ENCODE peak calls at places on chromosomes 3 and 15, in five cellular contexts. W is colonic mucosa, N is fibroblast of pulmonary artery, A is IMR-90, R is astrocyte of the spinal cord. D is an unnamed sample.

GRCh38 chr3:99895106-99895705 is 77.5 kb downstream of the CMSS1 start:
- DNase-seq in W (no peak), N (no peak), A (peak), R (no peak), D (no peak)

GRCh38 chr3:35648347-35648746 is 9.0 kb downstream of the ARPP21 start:
- DNase-seq in W (no peak), N (peak), A (peak), R (peak), D (no peak)

GRCh38 chr3:12875857-12876451 is 34.6 kb upstream of the RPL32 start:
- DNase-seq in W (peak), N (no peak), A (no peak), R (no peak), D (peak)

GRCh38 chr15:68482246-68482645 is 50.3 kb upstream of the ITGA11 start:
- DNase-seq in W (no peak), N (no peak), A (no peak), R (no peak), D (no peak)

GRCh38 chr3:18208856-18209255 is 216.3 kb downstream of the SATB1 start:
- DNase-seq in W (no peak), N (no peak), A (no peak), R (no peak), D (no peak)

GRCh38 chr15:29821416-29822099 is 710 bp downstream of the TJP1 start:
- DNase-seq in W (peak), N (peak), A (peak), R (peak), D (peak)

GRCh38 chr3:109729111-109729510 is 391.8 kb upstream of the DPPA4 start:
- DNase-seq in W (no peak), N (peak), A (peak), R (no peak), D (no peak)

GRCh38 chr3:58351920-58352319 is 19.2 kb downstream of the PXK start:
- DNase-seq in W (no peak), N (no peak), A (no peak), R (no peak), D (peak)

GRCh38 chr3:61819861-61820260 is 258.5 kb downstream of the PTPRG start:
- DNase-seq in W (no peak), N (no peak), A (peak), R (no peak), D (no peak)

GRCh38 chr15:92954578-92954977 is 54.5 kb downstream of the CHD2 start:
- DNase-seq in W (no peak), N (no peak), A (no peak), R (no peak), D (no peak)

GRCh38 chr3:113844622-113845222 is 6.1 kb downstream of the GRAMD1C start:
- DNase-seq in W (no peak), N (peak), A (peak), R (peak), D (no peak)

GRCh38 chr15:51798281-51798680 is 31.2 kb upstream of the TMOD3 start:
- DNase-seq in W (no peak), N (no peak), A (no peak), R (no peak), D (no peak)

GRCh38 chr15:85408270-85408746 is 27.9 kb downstream of the AKAP13 start:
- DNase-seq in W (no peak), N (no peak), A (no peak), R (no peak), D (no peak)

GRCh38 chr3:46096336-46096735 is 69.1 kb upstream of the XCR1 start:
- DNase-seq in W (no peak), N (no peak), A (no peak), R (no peak), D (no peak)

GRCh38 chr3:73080201-73080966 is 18.9 kb downstream of the EBLN2 start:
- DNase-seq in W (no peak), N (peak), A (no peak), R (no peak), D (peak)

GRCh38 chr3:99678926-99679325 is 40.5 kb downstream of the COL8A1 start:
- DNase-seq in W (no peak), N (no peak), A (no peak), R (no peak), D (no peak)

GRCh38 chr3:71784914-71785593 is at the start of gene PROK2:
- DNase-seq in W (no peak), N (no peak), A (no peak), R (no peak), D (peak)

GRCh38 chr3:98114264-98114663 is 16.3 kb upstream of the OR5H1 start:
- DNase-seq in W (no peak), N (no peak), A (no peak), R (no peak), D (no peak)
- TF ChIP-seq CTCF in W (no peak), N (no peak), A (no peak), R (no peak), D (no peak)

GRCh38 chr3:20042331-20042730 is 2.1 kb downstream of the KAT2B start:
- DNase-seq in W (no peak), N (no peak), A (no peak), R (no peak), D (no peak)

GRCh38 chr3:20039765-20040475 is at the start of gene KAT2B:
- DNase-seq in W (peak), N (peak), A (peak), R (peak), D (peak)

GRCh38 chr3:20041197-20041780 is 1.0 kb downstream of the KAT2B start:
- DNase-seq in W (peak), N (peak), A (peak), R (peak), D (peak)

GRCh38 chr3:20039082-20039764 is 1.0 kb upstream of the KAT2B start:
- DNase-seq in W (no peak), N (no peak), A (no peak), R (no peak), D (no peak)

DNA sequence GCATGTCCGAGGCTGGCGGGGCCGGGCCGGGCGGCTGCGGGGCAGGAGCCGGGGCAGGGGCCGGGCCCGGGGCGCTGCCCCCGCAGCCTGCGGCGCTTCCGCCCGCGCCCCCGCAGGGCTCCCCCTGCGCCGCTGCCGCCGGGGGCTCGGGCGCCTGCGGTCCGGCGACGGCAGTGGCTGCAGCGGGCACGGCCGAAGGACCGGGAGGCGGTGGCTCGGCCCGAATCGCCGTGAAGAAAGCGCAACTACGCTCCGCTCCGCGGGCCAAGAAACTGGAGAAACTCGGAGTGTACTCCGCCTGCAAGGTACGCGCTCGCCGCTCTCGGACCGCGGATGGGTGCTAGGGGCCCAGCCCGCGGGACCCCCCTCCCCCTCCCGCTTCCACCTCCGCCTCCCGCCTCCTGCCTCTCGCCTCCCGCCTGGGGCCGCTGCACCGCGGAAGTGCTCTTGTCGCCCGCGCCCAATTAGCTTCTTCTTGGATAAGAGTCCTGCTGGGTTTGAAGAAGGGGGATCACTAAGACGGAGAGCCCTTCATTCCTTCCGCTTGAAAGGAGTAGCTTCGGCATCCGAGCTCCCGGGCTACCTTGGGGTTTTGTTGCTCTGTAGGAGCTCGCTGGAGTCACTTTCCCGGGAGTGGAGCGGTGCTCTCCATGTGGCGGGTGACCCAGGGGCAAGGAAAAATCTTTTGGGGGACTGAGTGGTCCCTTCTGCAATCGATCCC is 390 bp downstream of the KAT2B start:
- DNase-seq in W (peak), N (peak), A (peak), R (peak), D (peak)
- TF ChIP-seq CTCF in W (no peak), N (no peak), A (no peak), R (peak), D (no peak)

DNA sequence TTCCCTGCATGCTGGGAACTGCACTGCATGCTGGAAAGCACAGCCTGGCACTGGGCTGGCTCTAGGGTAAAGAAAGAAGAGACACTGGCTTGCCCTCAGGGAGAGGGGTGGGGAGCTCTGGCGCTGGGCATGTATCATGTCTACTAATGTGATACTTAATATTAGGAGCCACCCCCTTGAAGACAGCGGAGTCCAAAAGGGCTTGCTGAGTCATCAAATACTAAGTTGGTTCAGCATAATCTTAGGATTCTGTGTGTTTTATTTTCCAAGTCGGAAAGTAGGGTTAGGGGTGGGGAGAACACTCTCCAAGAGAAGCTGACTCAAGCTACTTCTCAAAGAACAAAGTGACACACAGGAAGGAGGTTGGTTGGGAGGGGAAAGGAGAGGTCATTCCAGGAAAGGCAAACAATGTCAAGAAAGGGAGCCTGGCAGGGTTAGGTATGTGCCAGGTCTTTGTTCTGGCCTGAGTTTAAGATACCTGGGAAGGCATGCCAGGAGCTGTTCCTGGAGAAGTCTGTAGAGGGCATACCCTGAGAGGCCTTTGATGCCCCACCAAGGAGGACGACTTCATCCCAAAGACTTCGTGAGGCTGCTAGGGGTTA is 237.8 kb upstream of the NR2E3 start:
- DNase-seq in W (no peak), N (peak), A (no peak), R (peak), D (no peak)
- TF ChIP-seq CTCF in W (no peak), N (peak), A (peak), R (peak), D (no peak)

GRCh38 chr3:50299929-50300680 is 900 bp upstream of the HYAL3 start:
- DNase-seq in W (peak), N (peak), A (peak), R (no peak), D (no peak)

GRCh38 chr3:50304601-50305000 is 1.2 kb upstream of the HYAL1 start:
- DNase-seq in W (no peak), N (no peak), A (peak), R (peak), D (no peak)

GRCh38 chr3:50302095-50303037 is 1.0 kb downstream of the HYAL1 start:
- DNase-seq in W (no peak), N (no peak), A (no peak), R (no peak), D (no peak)

GRCh38 chr3:50300681-50301254 is 1.6 kb upstream of the HYAL3 start:
- DNase-seq in W (no peak), N (no peak), A (no peak), R (no peak), D (no peak)

DNA sequence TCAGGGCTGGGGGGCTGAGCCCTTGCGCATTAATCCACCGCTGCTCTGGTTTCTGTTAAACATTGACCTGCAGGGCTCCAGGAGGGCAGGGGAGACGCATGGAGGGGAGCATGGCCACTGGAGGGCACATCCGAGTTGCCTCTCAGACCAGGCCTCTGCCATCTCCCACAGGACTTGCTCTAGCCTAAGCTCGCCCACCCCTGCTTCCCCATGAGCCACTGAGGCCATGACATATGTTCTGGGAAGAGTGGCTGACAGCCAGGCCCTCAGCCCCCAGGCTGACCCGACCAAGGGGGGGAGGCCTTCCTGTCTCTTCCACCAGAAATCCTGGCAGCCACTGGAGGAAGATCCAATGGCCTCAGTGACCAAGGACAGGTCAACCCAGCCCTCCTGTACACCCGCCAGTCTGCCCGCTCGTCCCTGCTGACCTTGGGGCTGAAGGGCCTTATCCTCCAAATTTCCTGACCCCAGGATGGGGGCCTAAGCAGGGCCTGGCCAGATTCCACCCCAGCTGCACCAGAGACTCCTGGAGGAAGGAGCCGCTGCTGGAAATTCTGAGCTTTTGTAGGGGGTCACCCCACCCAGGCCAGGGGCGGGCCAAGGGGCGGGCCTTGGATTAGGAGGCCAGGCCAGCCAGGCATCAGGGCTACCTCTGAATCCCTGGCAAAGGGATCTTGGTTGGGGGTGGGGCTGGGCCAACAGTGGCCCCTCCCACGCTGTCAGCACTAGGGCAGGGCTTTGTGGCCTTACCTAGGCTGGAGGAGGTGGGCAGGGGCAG is at the start of gene HYAL1:
- DNase-seq in W (peak), N (peak), A (no peak), R (no peak), D (no peak)
- TF ChIP-seq CTCF in W (no peak), N (peak), A (peak), R (no peak), D (no peak)

DNA sequence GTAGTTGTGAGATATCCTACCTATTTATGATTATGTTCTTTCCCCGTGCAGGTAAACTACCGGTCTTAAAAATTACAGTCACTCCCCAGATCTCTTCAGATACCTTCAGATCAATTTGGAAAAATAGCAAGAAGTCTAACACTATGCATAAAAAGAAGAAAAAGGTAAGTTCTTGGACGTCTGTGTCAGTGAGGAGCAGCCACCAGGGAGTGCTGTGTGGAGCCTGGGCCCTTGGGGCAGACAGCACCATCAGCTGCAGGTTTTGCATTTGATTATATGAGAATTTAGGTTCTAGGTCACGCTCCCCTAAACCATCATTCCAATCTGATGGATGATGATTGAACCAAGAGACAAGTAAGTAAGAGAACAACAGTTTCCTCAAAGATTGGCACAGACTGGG is 8.9 kb upstream of the RNF7 start:
- DNase-seq in W (no peak), N (no peak), A (no peak), R (no peak), D (no peak)
- TF ChIP-seq CTCF in W (no peak), N (no peak), A (no peak), R (no peak), D (no peak)

GRCh38 chr15:91953432-91953831 is 99.9 kb downstream of the SLCO3A1 start:
- DNase-seq in W (peak), N (no peak), A (no peak), R (no peak), D (no peak)
- TF ChIP-seq CTCF in W (no peak), N (no peak), A (no peak), R (no peak), D (no peak)

D was measured in glutamatergic neuron.